ENCODE peak calls at places on chromosomes 5 and 9, in eight cellular contexts. W is WERI-Rb-1, X is cardiac muscle cell, Z is astrocyte, M is GM23338, T is kidney, I is tibial nerve, U is A549. N is an unnamed sample.

GRCh38 chr9:127113540-127113928 is 8.9 kb downstream of the ANGPTL2 start:
- DNase-seq in Z (no peak), I (no peak), M (no peak), X (no peak), U (no peak), T (no peak), W (no peak), N (no peak)

GRCh38 chr9:91856419-91856818 is 93.6 kb downstream of the ROR2 start:
- DNase-seq in X (no peak), U (no peak), I (no peak), M (no peak), W (peak; percentile 92), Z (no peak), T (no peak), N (no peak)

GRCh38 chr9:107650995-107651394 is 161.4 kb upstream of the KLF4 start:
- DNase-seq in Z (no peak), I (no peak), M (no peak), T (no peak), W (no peak), U (no peak), X (no peak), N (no peak)

GRCh38 chr9:128370752-128371621 is at the start of gene URM1:
- DNase-seq in U (peak; percentile 94), Z (peak; percentile 96), I (peak; percentile 87), M (peak; percentile 97), W (peak; percentile 96), T (peak; percentile 98), X (peak; percentile 97), N (peak; percentile 94)

GRCh38 chr5:31531543-31531887 is 378 bp downstream of the DROSHA start:
- DNase-seq in I (no peak), U (peak; percentile 9), T (peak; percentile 71), Z (no peak), W (peak; percentile 25), X (peak; percentile 26), M (no peak), N (no peak)

GRCh38 chr5:137466888-137467287 is 32.2 kb downstream of the SPOCK1 start:
- DNase-seq in I (peak; percentile 20), T (no peak), M (no peak), U (no peak), X (peak; percentile 40), W (no peak), Z (peak; percentile 58), N (no peak)

GRCh38 chr5:155728146-155728856 is 598.7 kb upstream of the SGCD start:
- DNase-seq in U (peak; percentile 64), M (peak; percentile 72), W (peak; percentile 86), X (peak; percentile 50), Z (peak; percentile 47), T (peak; percentile 78), I (peak; percentile 16), N (peak; percentile 12)

GRCh38 chr5:27311544-27311943 is 273.2 kb upstream of the CDH9 start:
- DNase-seq in I (no peak), X (peak; percentile 46), T (no peak), M (peak; percentile 9), Z (peak; percentile 50), W (no peak), U (no peak), N (no peak)

GRCh38 chr9:82695704-82696103 is 367.2 kb downstream of the RASEF start:
- DNase-seq in X (no peak), M (peak; percentile 11), U (no peak), T (no peak), W (no peak), I (no peak), Z (no peak), N (no peak)

GRCh38 chr9:135255033-135255842 is 167.8 kb downstream of the OLFM1 start:
- DNase-seq in W (no peak), I (no peak), M (no peak), X (no peak), Z (no peak), U (no peak), T (peak; percentile 56), N (no peak)

GRCh38 chr5:172637122-172637580 is 3.9 kb upstream of the NEURL1B start:
- DNase-seq in M (no peak), W (no peak), Z (no peak), X (no peak), U (peak; percentile 28), T (no peak), I (no peak), N (no peak)

GRCh38 chr9:86637515-86637914 is 283.3 kb upstream of the TUT7 start:
- DNase-seq in T (no peak), M (peak; percentile 88), U (peak; percentile 20), I (no peak), Z (peak; percentile 12), X (peak; percentile 76), W (peak; percentile 27), N (no peak)

GRCh38 chr5:72455477-72455876 is 51.7 kb downstream of the ZNF366 start:
- DNase-seq in U (no peak), Z (no peak), T (no peak), W (no peak), I (no peak), M (no peak), X (no peak), N (no peak)

GRCh38 chr5:159519365-159519764 is 189.1 kb upstream of the IL12B start:
- DNase-seq in M (no peak), Z (no peak), U (no peak), X (no peak), I (no peak), T (peak; percentile 43), W (no peak), N (no peak)

GRCh38 chr9:7258688-7259396 is 501.1 kb downstream of the KDM4C start:
- DNase-seq in Z (no peak), I (no peak), W (no peak), X (no peak), T (no peak), U (no peak), M (no peak), N (no peak)

GRCh38 chr5:37882636-37883035 is 42.8 kb upstream of the GDNF start:
- DNase-seq in X (no peak), Z (peak; percentile 21), I (no peak), T (no peak), M (no peak), W (no peak), U (no peak), N (no peak)

GRCh38 chr9:98185021-98185567 is 7.3 kb downstream of the CORO2A start:
- DNase-seq in Z (no peak), W (no peak), I (no peak), M (no peak), U (no peak), X (no peak), T (no peak), N (no peak)

GRCh38 chr9:112725961-112726360 is 8.0 kb upstream of the INIP start:
- DNase-seq in W (no peak), M (no peak), Z (no peak), T (no peak), X (no peak), I (no peak), U (no peak), N (no peak)

DNA sequence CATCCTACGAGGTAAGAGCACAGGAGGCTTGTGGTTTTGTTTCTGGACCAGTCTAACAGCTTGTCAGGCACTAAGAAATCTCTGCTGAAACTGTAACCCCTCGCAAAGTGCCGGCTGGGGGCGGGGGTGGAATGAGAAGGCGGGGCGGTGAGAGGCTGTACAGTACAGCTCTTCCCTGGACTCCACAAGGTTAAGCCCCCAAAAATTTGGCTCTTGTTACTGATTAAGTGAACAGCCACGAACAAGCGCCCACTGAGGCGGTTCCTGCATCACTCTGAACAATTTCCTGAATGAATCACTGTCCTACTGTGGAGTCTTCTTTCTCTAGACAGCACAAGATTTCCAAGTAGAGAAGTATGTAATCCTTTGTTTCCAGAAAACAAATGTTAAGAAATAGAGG is 6.8 kb downstream of the FBP2 start:
- DNase-seq in U (no peak), W (no peak), T (no peak), X (peak; percentile 63), M (no peak), I (no peak), Z (peak; percentile 41), N (no peak)
- H3K4me3 ChIP-seq in U (no peak overlapping the region), W (no peak overlapping the region), T (no peak overlapping the region), X (no peak overlapping the region), M (no peak overlapping the region), I (no peak overlapping the region), Z (no peak overlapping the region), N (no peak overlapping the region)

DNA sequence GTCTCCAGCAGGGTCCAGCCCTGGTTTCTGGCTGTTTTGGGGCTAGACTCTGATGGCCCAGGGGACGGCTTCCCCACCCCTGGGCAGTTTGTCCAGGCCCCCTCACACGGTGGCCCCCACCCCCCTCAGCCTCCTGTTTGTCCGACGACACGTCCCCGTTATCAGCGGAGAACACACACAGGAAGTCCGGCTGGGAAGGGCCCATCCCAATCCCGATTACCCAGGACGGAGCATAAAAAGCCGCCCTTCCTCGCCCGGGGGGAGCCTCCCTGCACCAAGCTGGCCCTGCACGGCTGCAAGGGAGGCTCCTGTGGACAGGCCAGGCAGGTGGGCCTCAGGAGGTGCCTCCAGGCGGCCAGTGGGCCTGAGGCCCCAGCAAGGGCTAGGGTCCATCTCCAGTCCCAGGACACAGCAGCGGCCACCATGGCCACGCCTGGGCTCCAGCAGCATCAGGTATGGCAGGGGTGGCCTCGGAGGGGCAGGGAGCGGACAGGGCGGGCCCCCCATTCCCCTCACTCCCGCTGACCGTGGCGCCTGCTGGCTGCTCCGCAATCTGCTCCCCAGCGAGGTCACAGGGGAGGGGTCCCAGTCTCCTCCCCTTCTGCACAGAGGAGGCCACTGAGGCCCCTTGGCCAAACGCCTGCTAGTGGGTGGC is at the start of gene EGFL7:
- DNase-seq in W (no peak), Z (no peak), M (no peak), T (no peak), I (no peak), U (no peak), X (peak; percentile 52), N (no peak)
- H3K27ac ChIP-seq in W (no peak within 1 kb of the TSS), Z (no peak within 1 kb of the TSS), M (no peak within 1 kb of the TSS), T (peak within 1 kb of the TSS; percentile 82), I (peak within 1 kb of the TSS; percentile 40), U (no peak within 1 kb of the TSS), X (no peak within 1 kb of the TSS), N (no peak within 1 kb of the TSS)

DNA sequence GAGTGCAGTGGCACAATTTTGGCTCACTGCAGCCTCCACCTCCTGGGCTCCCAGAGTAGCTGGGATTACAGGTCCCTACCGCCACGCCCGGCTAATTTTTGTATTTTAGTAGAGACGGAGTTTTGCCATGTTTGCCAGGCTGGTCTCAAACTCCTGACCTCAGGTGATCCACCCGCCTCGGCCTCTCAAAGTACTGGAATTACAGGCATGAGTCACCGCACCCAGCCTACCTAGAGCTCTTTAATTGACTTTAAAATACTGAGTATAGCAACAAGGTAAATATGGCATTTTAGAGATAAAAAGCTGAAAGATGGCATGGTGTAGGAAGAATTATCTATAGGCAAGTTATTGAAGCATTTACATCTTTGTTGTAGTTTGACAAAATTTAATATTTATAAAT is 21.0 kb downstream of the APC start:
- DNase-seq in Z (no peak), U (no peak), I (no peak), X (no peak), T (no peak), W (no peak), M (no peak), N (no peak)
- H3K4me3 ChIP-seq in Z (no peak overlapping the region), U (no peak overlapping the region), I (no peak overlapping the region), X (no peak overlapping the region), T (no peak overlapping the region), W (no peak overlapping the region), M (no peak overlapping the region), N (no peak overlapping the region)

DNA sequence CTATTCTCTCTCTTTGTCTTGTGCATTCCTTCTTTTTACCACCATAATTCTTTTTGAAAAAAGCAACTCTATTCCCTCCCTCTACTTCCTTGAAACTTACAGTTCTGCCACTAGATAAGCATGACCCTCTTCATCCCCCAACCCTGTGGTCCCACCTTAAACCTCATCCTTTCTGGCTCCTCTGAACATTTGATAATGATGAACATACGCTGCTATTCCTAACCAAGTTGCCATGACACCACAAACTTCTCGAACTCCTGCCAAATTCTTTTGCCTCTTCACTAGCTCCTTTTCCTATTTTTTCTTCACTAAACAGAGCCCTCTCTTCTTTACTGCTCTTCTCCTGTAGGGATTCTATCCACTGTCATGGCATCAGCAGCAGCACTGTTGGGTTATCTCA is 57.1 kb downstream of the MOCS2 start:
- DNase-seq in I (no peak), W (no peak), X (no peak), M (no peak), Z (peak; percentile 40), U (no peak), T (no peak), N (no peak)
- H3K27ac ChIP-seq in I (no peak overlapping the region), W (no peak overlapping the region), X (no peak overlapping the region), M (no peak overlapping the region), Z (no peak overlapping the region), U (no peak overlapping the region), T (no peak overlapping the region), N (no peak overlapping the region)